ENCODE peak calls at places on chromosomes 11 and 22, in six cellular contexts. O is AG04450; H is BE2C; Y is pancreas; A is hepatocyte; C is CD8-positive, alpha-beta T cell. Z is an unnamed sample.

GRCh38 chr11:126484266-126484665 is 128.8 kb downstream of the ST3GAL4 start:
- DNase-seq in O (peak; percentile 77), H (no peak), Y (no peak), A (no peak), C (no peak), Z (no peak)

GRCh38 chr11:84129961-84130576 is 843.9 kb upstream of the CCDC90B start:
- DNase-seq in O (no peak), H (no peak), Y (no peak), A (no peak), C (no peak), Z (no peak)

GRCh38 chr11:75245356-75246005 is 4.9 kb downstream of the TPBGL start:
- DNase-seq in O (no peak), H (peak; percentile 4), Y (no peak), A (no peak), C (no peak), Z (no peak)

GRCh38 chr11:2530131-2530854 is 85.5 kb downstream of the KCNQ1 start:
- DNase-seq in O (no peak), H (peak; percentile 0), Y (peak; percentile 15), A (no peak), C (no peak), Z (no peak)

GRCh38 chr11:75492181-75492820 is 33.4 kb downstream of the GDPD5 start:
- DNase-seq in O (no peak), H (no peak), Y (no peak), A (no peak), C (peak; percentile 59), Z (no peak)

GRCh38 chr22:44669725-44670027 is 32.3 kb upstream of the PRR5 start:
- DNase-seq in O (no peak), H (no peak), Y (no peak), A (no peak), C (no peak), Z (no peak)

GRCh38 chr11:122756417-122756816 is 81.9 kb upstream of the CRTAM start:
- DNase-seq in O (no peak), H (no peak), Y (no peak), A (no peak), C (peak; percentile 44), Z (no peak)

GRCh38 chr11:59281177-59281576 is 68.5 kb upstream of the MPEG1 start:
- DNase-seq in O (no peak), H (no peak), Y (no peak), A (no peak), C (no peak), Z (no peak)

GRCh38 chr11:62004473-62004872 is 37.0 kb upstream of the FTH1 start:
- DNase-seq in O (peak; percentile 42), H (no peak), Y (peak; percentile 43), A (no peak), C (no peak), Z (no peak)

GRCh38 chr22:46545041-46545796 is 7.8 kb upstream of the CELSR1 start:
- DNase-seq in O (no peak), H (no peak), Y (no peak), A (no peak), C (no peak), Z (no peak)

GRCh38 chr11:23767576-23767975 is 729.3 kb upstream of the LUZP2 start:
- DNase-seq in O (no peak), H (no peak), Y (no peak), A (no peak), C (no peak), Z (no peak)

GRCh38 chr11:48018561-48019229 is 38.3 kb downstream of the PTPRJ start:
- DNase-seq in O (no peak), H (no peak), Y (no peak), A (peak; percentile 63), C (no peak), Z (no peak)

GRCh38 chr11:18844753-18845367 is 53.3 kb upstream of the PTPN5 start:
- DNase-seq in O (no peak), H (no peak), Y (no peak), A (peak; percentile 69), C (no peak), Z (no peak)

GRCh38 chr11:73333173-73333572 is 25.1 kb downstream of the ARHGEF17 start:
- DNase-seq in O (no peak), H (no peak), Y (no peak), A (no peak), C (no peak), Z (no peak)

GRCh38 chr11:42244376-42244775 is 784.9 kb upstream of the LRRC4C start:
- DNase-seq in O (no peak), H (no peak), Y (no peak), A (no peak), C (no peak), Z (no peak)

GRCh38 chr11:35192347-35192746 is 53.4 kb downstream of the CD44 start:
- DNase-seq in O (no peak), H (peak; percentile 5), Y (no peak), A (peak; percentile 59), C (no peak), Z (no peak)

GRCh38 chr11:107549253-107549953 is 16.1 kb downstream of the ALKBH8 start:
- DNase-seq in O (no peak), H (peak; percentile 24), Y (no peak), A (peak; percentile 66), C (no peak), Z (no peak)

GRCh38 chr11:126175261-126175885 is 36.1 kb downstream of the RPUSD4 start:
- DNase-seq in O (no peak), H (no peak), Y (no peak), A (no peak), C (no peak), Z (no peak)

GRCh38 chr22:25382762-25383161 is 163.3 kb downstream of the CRYBB2 start:
- DNase-seq in O (no peak), H (no peak), Y (no peak), A (no peak), C (no peak), Z (no peak)

DNA sequence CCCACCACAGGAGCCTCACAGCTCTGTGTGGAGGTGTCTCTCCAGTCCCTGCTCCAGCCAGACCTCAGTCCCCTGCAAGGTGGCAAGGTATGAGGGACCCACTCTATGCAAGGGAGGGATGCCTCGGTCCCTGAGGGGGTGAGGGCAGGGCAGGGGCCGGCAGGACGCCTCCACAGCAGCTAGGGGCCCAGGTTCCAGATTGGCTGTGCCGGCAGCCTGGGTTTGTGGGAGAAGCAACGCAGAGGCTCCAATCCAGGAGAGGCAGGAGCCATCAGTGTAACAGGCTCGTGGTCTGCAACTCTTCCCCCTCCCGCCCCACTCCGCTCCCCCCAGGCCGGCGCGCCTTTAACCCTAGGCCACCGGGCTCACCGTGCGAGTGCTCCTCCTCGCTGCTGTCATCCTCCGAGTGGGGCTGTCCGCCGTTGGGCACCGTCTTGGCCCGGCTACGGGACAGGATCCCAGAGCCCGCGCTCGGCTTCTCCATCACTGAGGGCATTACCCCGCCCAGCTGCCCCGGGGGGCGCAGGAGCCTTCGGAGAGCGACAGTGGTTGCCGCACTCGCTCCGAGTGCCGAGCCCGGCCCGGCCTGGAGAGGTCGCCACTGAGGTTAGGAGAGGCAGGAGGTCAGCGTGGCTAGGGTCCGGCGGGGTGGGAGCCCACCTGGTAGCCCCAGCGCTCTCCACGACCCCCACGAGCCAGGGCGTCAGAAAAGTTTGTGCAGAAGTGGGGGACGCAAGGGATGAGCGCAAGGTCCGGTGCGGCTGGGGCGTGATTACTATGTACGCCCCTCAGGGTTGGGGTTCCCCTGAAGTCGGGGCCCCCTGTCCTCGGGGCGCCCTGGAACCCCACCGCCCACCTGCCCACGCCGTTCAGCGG is 765 bp downstream of the RCOR2 start:
- DNase-seq in O (no peak), H (peak; percentile 84), Y (peak; percentile 43), A (peak; percentile 70), C (no peak), Z (no peak)
- TF ChIP-seq CTCF in O (peak; percentile 54), H (peak; percentile 58), Y (peak; percentile 28), A (peak; percentile 60), C (peak; percentile 46), Z (peak; percentile 72)

GRCh38 chr11:64681171-64681570 is 41.8 kb downstream of the NRXN2 start:
- DNase-seq in O (no peak), H (no peak), Y (no peak), A (no peak), C (no peak), Z (no peak)
- H3K27me3 ChIP-seq in O (peaks cover 57% of the 10 kb centered on the region), H (no peaks in the 10 kb centered on the region), Y (no peaks in the 10 kb centered on the region), A (peaks cover 23% of the 10 kb centered on the region), C (no peaks in the 10 kb centered on the region), Z (peaks cover 20% of the 10 kb centered on the region)

DNA sequence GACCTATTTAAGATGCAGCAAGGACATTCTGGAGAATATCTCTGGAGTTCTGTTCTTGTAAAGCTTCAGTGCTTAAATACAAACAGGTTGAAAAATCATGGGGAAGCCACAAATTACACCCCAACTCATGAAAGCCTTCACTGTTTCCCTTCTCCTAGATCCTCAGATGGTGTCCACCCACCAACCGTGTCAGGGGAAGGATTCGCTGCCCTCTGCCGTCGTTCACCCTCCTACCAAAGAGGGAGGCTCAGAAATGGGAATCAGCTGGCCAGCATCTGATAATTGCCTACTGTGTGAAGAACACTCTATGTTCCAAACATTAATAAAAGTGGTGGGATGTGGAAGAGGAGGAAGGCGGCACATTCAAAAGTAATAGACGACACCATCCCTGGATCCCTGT is 7.4 kb upstream of the HEPACAM start:
- DNase-seq in O (no peak), H (no peak), Y (no peak), A (no peak), C (no peak), Z (no peak)
- TF ChIP-seq CTCF in O (no peak), H (no peak), Y (no peak), A (no peak), C (no peak), Z (no peak)

GRCh38 chr11:68665471-68665870 is 18.9 kb upstream of the GAL start:
- DNase-seq in O (no peak), H (no peak), Y (no peak), A (no peak), C (no peak), Z (no peak)
- H3K27me3 ChIP-seq in O (peaks cover 39% of the 10 kb centered on the region), H (no peaks in the 10 kb centered on the region), Y (no peaks in the 10 kb centered on the region), A (no peaks in the 10 kb centered on the region), C (no peaks in the 10 kb centered on the region), Z (peaks cover 20% of the 10 kb centered on the region)

DNA sequence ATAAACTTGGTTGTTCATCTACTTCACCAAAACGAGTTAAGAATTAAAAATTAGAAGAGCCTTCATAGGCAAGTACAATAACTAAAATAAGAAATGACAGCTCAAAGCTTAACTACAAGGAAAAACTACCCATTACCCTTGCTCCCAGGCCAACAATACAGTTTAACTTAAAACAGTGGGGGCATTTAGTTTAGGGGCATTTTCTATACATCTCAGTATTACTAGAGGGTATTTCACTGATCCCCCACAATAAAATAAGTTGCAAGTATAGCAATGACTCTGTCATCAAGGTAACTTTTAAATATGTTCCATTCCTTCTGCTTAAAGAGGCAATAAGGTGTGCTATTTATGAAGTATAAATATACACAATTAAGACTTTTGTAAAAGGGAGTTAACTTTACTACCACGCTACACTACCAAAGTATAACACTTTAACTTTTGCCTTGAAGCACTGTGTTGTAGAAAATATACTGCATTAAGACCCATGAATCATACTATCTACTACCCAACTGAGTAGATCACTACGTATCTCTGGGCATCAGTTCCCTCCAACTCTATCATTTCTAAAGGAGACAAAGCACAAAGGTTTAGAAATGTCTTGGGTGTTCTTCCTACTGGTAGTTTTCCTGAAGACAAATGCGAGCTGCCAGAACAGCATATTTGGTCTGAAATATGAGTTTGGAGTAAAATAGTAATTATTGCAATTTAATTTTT is 29.8 kb downstream of the CHORDC1 start:
- DNase-seq in O (no peak), H (no peak), Y (no peak), A (no peak), C (no peak), Z (no peak)
- TF ChIP-seq CTCF in O (no peak), H (no peak), Y (no peak), A (no peak), C (no peak), Z (no peak)